ENCODE peak calls at places on chromosomes 3 and 15, in eight cellular contexts. One of them, this sample, is unnamed.

GRCh38 chr3:13102386-13103345 is 29.4 kb upstream of the IQSEC1 start:
- DNase-seq in H4: no peak
- DNase-seq in endodermal cell: no peak
- DNase-seq in fibroblast of the conjunctiva: no peak
- DNase-seq in CD4-positive, alpha-beta T cell: no peak
- DNase-seq in psoas muscle: peak
- DNase-seq in brain microvascular endothelial cell: no peak
- DNase-seq in NCI-H460: no peak
- DNase-seq in this sample: no peak

GRCh38 chr3:194328080-194328571 is 23.0 kb downstream of the CPN2 start:
- DNase-seq in H4: no peak
- DNase-seq in endodermal cell: no peak
- DNase-seq in fibroblast of the conjunctiva: no peak
- DNase-seq in CD4-positive, alpha-beta T cell: no peak
- DNase-seq in psoas muscle: peak
- DNase-seq in brain microvascular endothelial cell: peak
- DNase-seq in NCI-H460: no peak
- DNase-seq in this sample: no peak

GRCh38 chr15:45728641-45729040 is 93.8 kb downstream of the SQOR start:
- DNase-seq in H4: no peak
- DNase-seq in endodermal cell: no peak
- DNase-seq in fibroblast of the conjunctiva: no peak
- DNase-seq in CD4-positive, alpha-beta T cell: no peak
- DNase-seq in psoas muscle: no peak
- DNase-seq in brain microvascular endothelial cell: no peak
- DNase-seq in NCI-H460: no peak
- DNase-seq in this sample: no peak

GRCh38 chr3:186180151-186180550 is 71.3 kb upstream of the ETV5 start:
- DNase-seq in H4: no peak
- DNase-seq in endodermal cell: peak
- DNase-seq in fibroblast of the conjunctiva: no peak
- DNase-seq in CD4-positive, alpha-beta T cell: no peak
- DNase-seq in psoas muscle: no peak
- DNase-seq in brain microvascular endothelial cell: no peak
- DNase-seq in NCI-H460: no peak
- DNase-seq in this sample: no peak

GRCh38 chr15:77027111-77027696 is 32.3 kb downstream of the PSTPIP1 start:
- DNase-seq in H4: no peak
- DNase-seq in endodermal cell: peak
- DNase-seq in fibroblast of the conjunctiva: no peak
- DNase-seq in CD4-positive, alpha-beta T cell: no peak
- DNase-seq in psoas muscle: peak
- DNase-seq in brain microvascular endothelial cell: no peak
- DNase-seq in NCI-H460: no peak
- DNase-seq in this sample: no peak

GRCh38 chr3:12822725-12823373 is 18.5 kb downstream of the RPL32 start:
- DNase-seq in H4: peak
- DNase-seq in endodermal cell: no peak
- DNase-seq in fibroblast of the conjunctiva: no peak
- DNase-seq in CD4-positive, alpha-beta T cell: no peak
- DNase-seq in psoas muscle: no peak
- DNase-seq in brain microvascular endothelial cell: peak
- DNase-seq in NCI-H460: peak
- DNase-seq in this sample: no peak

GRCh38 chr15:98226578-98226977 is 266.1 kb downstream of the ARRDC4 start:
- DNase-seq in H4: no peak
- DNase-seq in endodermal cell: no peak
- DNase-seq in fibroblast of the conjunctiva: no peak
- DNase-seq in CD4-positive, alpha-beta T cell: no peak
- DNase-seq in psoas muscle: no peak
- DNase-seq in brain microvascular endothelial cell: no peak
- DNase-seq in NCI-H460: no peak
- DNase-seq in this sample: no peak

GRCh38 chr3:117752984-117753717 is 1043.6 kb downstream of the TUSC7 start:
- DNase-seq in H4: peak
- DNase-seq in endodermal cell: no peak
- DNase-seq in fibroblast of the conjunctiva: peak
- DNase-seq in CD4-positive, alpha-beta T cell: no peak
- DNase-seq in psoas muscle: no peak
- DNase-seq in brain microvascular endothelial cell: no peak
- DNase-seq in NCI-H460: no peak
- DNase-seq in this sample: no peak

GRCh38 chr15:85494035-85494793 is 113.8 kb downstream of the AKAP13 start:
- DNase-seq in H4: peak
- DNase-seq in endodermal cell: no peak
- DNase-seq in fibroblast of the conjunctiva: no peak
- DNase-seq in CD4-positive, alpha-beta T cell: no peak
- DNase-seq in psoas muscle: no peak
- DNase-seq in brain microvascular endothelial cell: peak
- DNase-seq in NCI-H460: peak
- DNase-seq in this sample: no peak

GRCh38 chr3:193869221-193870201 is 266.4 kb upstream of the HES1 start:
- DNase-seq in H4: peak
- DNase-seq in endodermal cell: peak
- DNase-seq in fibroblast of the conjunctiva: peak
- DNase-seq in CD4-positive, alpha-beta T cell: no peak
- DNase-seq in psoas muscle: no peak
- DNase-seq in brain microvascular endothelial cell: peak
- DNase-seq in NCI-H460: peak
- DNase-seq in this sample: no peak

GRCh38 chr3:62439176-62439813 is 65.9 kb upstream of the FEZF2 start:
- DNase-seq in H4: no peak
- DNase-seq in endodermal cell: no peak
- DNase-seq in fibroblast of the conjunctiva: no peak
- DNase-seq in CD4-positive, alpha-beta T cell: no peak
- DNase-seq in psoas muscle: no peak
- DNase-seq in brain microvascular endothelial cell: no peak
- DNase-seq in NCI-H460: no peak
- DNase-seq in this sample: no peak

GRCh38 chr15:80208758-80209734 is 43.0 kb downstream of the CTXND1 start:
- DNase-seq in H4: no peak
- DNase-seq in endodermal cell: peak
- DNase-seq in fibroblast of the conjunctiva: no peak
- DNase-seq in CD4-positive, alpha-beta T cell: no peak
- DNase-seq in psoas muscle: no peak
- DNase-seq in brain microvascular endothelial cell: no peak
- DNase-seq in NCI-H460: no peak
- DNase-seq in this sample: no peak

GRCh38 chr3:140091143-140091542 is 156.2 kb downstream of the CLSTN2 start:
- DNase-seq in H4: peak
- DNase-seq in endodermal cell: no peak
- DNase-seq in fibroblast of the conjunctiva: no peak
- DNase-seq in CD4-positive, alpha-beta T cell: no peak
- DNase-seq in psoas muscle: no peak
- DNase-seq in brain microvascular endothelial cell: peak
- DNase-seq in NCI-H460: no peak
- DNase-seq in this sample: no peak

GRCh38 chr15:87477759-87478687 is 778.5 kb downstream of the NTRK3 start:
- DNase-seq in H4: peak
- DNase-seq in endodermal cell: peak
- DNase-seq in fibroblast of the conjunctiva: peak
- DNase-seq in CD4-positive, alpha-beta T cell: no peak
- DNase-seq in psoas muscle: no peak
- DNase-seq in brain microvascular endothelial cell: peak
- DNase-seq in NCI-H460: peak
- DNase-seq in this sample: peak

GRCh38 chr3:192331749-192332385 is 395.5 kb downstream of the FGF12 start:
- DNase-seq in H4: peak
- DNase-seq in endodermal cell: no peak
- DNase-seq in fibroblast of the conjunctiva: no peak
- DNase-seq in CD4-positive, alpha-beta T cell: no peak
- DNase-seq in psoas muscle: no peak
- DNase-seq in brain microvascular endothelial cell: no peak
- DNase-seq in NCI-H460: no peak
- DNase-seq in this sample: no peak

GRCh38 chr15:68543546-68544008 is 35.2 kb upstream of the CORO2B start:
- DNase-seq in H4: no peak
- DNase-seq in endodermal cell: no peak
- DNase-seq in fibroblast of the conjunctiva: no peak
- DNase-seq in CD4-positive, alpha-beta T cell: no peak
- DNase-seq in psoas muscle: no peak
- DNase-seq in brain microvascular endothelial cell: no peak
- DNase-seq in NCI-H460: no peak
- DNase-seq in this sample: no peak

GRCh38 chr15:101128191-101128590 is 123.7 kb downstream of the CHSY1 start:
- DNase-seq in H4: peak
- DNase-seq in endodermal cell: peak
- DNase-seq in fibroblast of the conjunctiva: peak
- DNase-seq in CD4-positive, alpha-beta T cell: no peak
- DNase-seq in psoas muscle: no peak
- DNase-seq in brain microvascular endothelial cell: peak
- DNase-seq in NCI-H460: no peak
- DNase-seq in this sample: no peak

GRCh38 chr3:64459711-64460110 is 228.1 kb downstream of the ADAMTS9 start:
- DNase-seq in H4: no peak
- DNase-seq in endodermal cell: no peak
- DNase-seq in fibroblast of the conjunctiva: no peak
- DNase-seq in CD4-positive, alpha-beta T cell: no peak
- DNase-seq in psoas muscle: no peak
- DNase-seq in brain microvascular endothelial cell: no peak
- DNase-seq in NCI-H460: no peak
- DNase-seq in this sample: no peak

GRCh38 chr3:46667657-46668056 is 25.8 kb downstream of the ALS2CL start:
- DNase-seq in H4: no peak
- DNase-seq in endodermal cell: peak
- DNase-seq in fibroblast of the conjunctiva: no peak
- DNase-seq in CD4-positive, alpha-beta T cell: no peak
- DNase-seq in psoas muscle: peak
- DNase-seq in brain microvascular endothelial cell: no peak
- DNase-seq in NCI-H460: no peak
- DNase-seq in this sample: no peak

GRCh38 chr15:57521503-57521902 is 70.2 kb upstream of the MYZAP start:
- DNase-seq in H4: no peak
- DNase-seq in endodermal cell: no peak
- DNase-seq in fibroblast of the conjunctiva: no peak
- DNase-seq in CD4-positive, alpha-beta T cell: no peak
- DNase-seq in psoas muscle: no peak
- DNase-seq in brain microvascular endothelial cell: no peak
- DNase-seq in NCI-H460: no peak
- DNase-seq in this sample: no peak

GRCh38 chr15:73990250-73991005 is 1.7 kb downstream of the STOML1 start:
- DNase-seq in H4: no peak
- DNase-seq in endodermal cell: no peak
- DNase-seq in fibroblast of the conjunctiva: no peak
- DNase-seq in CD4-positive, alpha-beta T cell: no peak
- DNase-seq in psoas muscle: no peak
- DNase-seq in brain microvascular endothelial cell: no peak
- DNase-seq in NCI-H460: no peak
- DNase-seq in this sample: no peak

GRCh38 chr3:161964856-161965255 is 468.2 kb downstream of the OTOL1 start:
- DNase-seq in H4: no peak
- DNase-seq in endodermal cell: no peak
- DNase-seq in fibroblast of the conjunctiva: no peak
- DNase-seq in CD4-positive, alpha-beta T cell: no peak
- DNase-seq in psoas muscle: no peak
- DNase-seq in brain microvascular endothelial cell: no peak
- DNase-seq in NCI-H460: no peak
- DNase-seq in this sample: no peak

GRCh38 chr15:78682013-78682651 is 41.1 kb upstream of the CHRNB4 start:
- DNase-seq in H4: no peak
- DNase-seq in endodermal cell: no peak
- DNase-seq in fibroblast of the conjunctiva: no peak
- DNase-seq in CD4-positive, alpha-beta T cell: no peak
- DNase-seq in psoas muscle: no peak
- DNase-seq in brain microvascular endothelial cell: no peak
- DNase-seq in NCI-H460: no peak
- DNase-seq in this sample: no peak

GRCh38 chr15:71788646-71789579 is 21.4 kb upstream of the NR2E3 start:
- DNase-seq in H4: no peak
- DNase-seq in endodermal cell: peak
- DNase-seq in fibroblast of the conjunctiva: no peak
- DNase-seq in CD4-positive, alpha-beta T cell: no peak
- DNase-seq in psoas muscle: no peak
- DNase-seq in brain microvascular endothelial cell: no peak
- DNase-seq in NCI-H460: no peak
- DNase-seq in this sample: no peak